ENCODE peak calls at places on chromosome 19, in six cellular contexts. V is mesothelial cell of epicardium, Q is fibroblast of mammary gland, K is B cell, F is H1, I is ovary. E is an unnamed sample.

GRCh38 chr19:3603121-3603841 is 3.4 kb downstream of the TBXA2R start:
- DNase-seq in V (no peak), Q (no peak), K (no peak), F (no peak), I (no peak), E (no peak)

GRCh38 chr19:19062454-19063182 is 1.2 kb upstream of the SLC25A42 start:
- DNase-seq in V (no peak), Q (peak; percentile 51), K (no peak), F (no peak), I (no peak), E (no peak)

GRCh38 chr19:35963514-35963913 is 27.3 kb downstream of the LRFN3 start:
- DNase-seq in V (peak; percentile 54), Q (peak; percentile 64), K (no peak), F (no peak), I (no peak), E (peak; percentile 69)

GRCh38 chr19:4016486-4016885 is 8.9 kb downstream of the PIAS4 start:
- DNase-seq in V (no peak), Q (no peak), K (no peak), F (no peak), I (no peak), E (no peak)

GRCh38 chr19:45705710-45706415 is 13.4 kb downstream of the QPCTL start:
- DNase-seq in V (no peak), Q (no peak), K (no peak), F (no peak), I (no peak), E (no peak)

GRCh38 chr19:49244256-49244655 is 80.7 kb downstream of the SLC6A16 start:
- DNase-seq in V (no peak), Q (no peak), K (no peak), F (no peak), I (no peak), E (no peak)

GRCh38 chr19:27884376-27884775 is 1328.6 kb downstream of the UQCRFS1 start:
- DNase-seq in V (no peak), Q (no peak), K (no peak), F (no peak), I (no peak), E (no peak)

GRCh38 chr19:43901395-43902390 is 33.4 kb downstream of the ZNF45 start:
- DNase-seq in V (peak; percentile 50), Q (peak; percentile 89), K (peak; percentile 68), F (peak; percentile 33), I (peak; percentile 76), E (peak; percentile 75)

GRCh38 chr19:51460164-51460992 is 2.1 kb upstream of the SIGLEC8 start:
- DNase-seq in V (no peak), Q (peak; percentile 4), K (no peak), F (no peak), I (no peak), E (no peak)

GRCh38 chr19:6421075-6422014 is 3.3 kb downstream of the KHSRP start:
- DNase-seq in V (no peak), Q (no peak), K (no peak), F (no peak), I (no peak), E (no peak)

GRCh38 chr19:7868326-7868670 is 5.9 kb downstream of the PRR36 start:
- DNase-seq in V (no peak), Q (peak; percentile 15), K (no peak), F (no peak), I (peak; percentile 32), E (no peak)

GRCh38 chr19:5686647-5687359 is 3.3 kb upstream of the RPL36 start:
- DNase-seq in V (peak; percentile 81), Q (peak; percentile 90), K (peak; percentile 98), F (peak; percentile 90), I (peak; percentile 97), E (peak; percentile 96)

GRCh38 chr19:32599736-32600157 is 18.8 kb downstream of the PDCD5 start:
- DNase-seq in V (no peak), Q (peak; percentile 76), K (peak; percentile 59), F (no peak), I (no peak), E (peak; percentile 40)

GRCh38 chr19:17677002-17677401 is 11.2 kb downstream of the UNC13A start:
- DNase-seq in V (no peak), Q (no peak), K (no peak), F (no peak), I (no peak), E (no peak)

GRCh38 chr19:16541526-16542044 is 652 bp downstream of the CHERP start:
- DNase-seq in V (no peak), Q (peak; percentile 23), K (no peak), F (no peak), I (no peak), E (no peak)

GRCh38 chr19:34236035-34236793 is 18.1 kb upstream of the GARRE1 start:
- DNase-seq in V (no peak), Q (peak; percentile 30), K (no peak), F (no peak), I (peak; percentile 30), E (no peak)

GRCh38 chr19:9934132-9934950 is 2.0 kb downstream of the OLFM2 start:
- DNase-seq in V (peak; percentile 82), Q (peak; percentile 77), K (peak; percentile 73), F (peak; percentile 77), I (peak; percentile 83), E (peak; percentile 87)

GRCh38 chr19:28466107-28467045 is 746.6 kb downstream of the UQCRFS1 start:
- DNase-seq in V (peak; percentile 60), Q (peak; percentile 61), K (no peak), F (no peak), I (no peak), E (peak; percentile 64)

GRCh38 chr19:42074513-42075363 is 1.2 kb upstream of the ZNF574 start:
- DNase-seq in V (no peak), Q (peak; percentile 28), K (no peak), F (no peak), I (peak; percentile 33), E (no peak)

GRCh38 chr19:45499196-45500180 is 1.2 kb downstream of the PPM1N start:
- DNase-seq in V (no peak), Q (no peak), K (peak; percentile 60), F (peak; percentile 97), I (no peak), E (peak; percentile 59)

GRCh38 chr19:43699506-43700367 is 16.1 kb upstream of the IRGC start:
- DNase-seq in V (peak; percentile 49), Q (peak; percentile 40), K (no peak), F (peak; percentile 41), I (peak; percentile 17), E (peak; percentile 63)

GRCh38 chr19:883661-884211 is 9.3 kb downstream of the MED16 start:
- DNase-seq in V (no peak), Q (no peak), K (no peak), F (no peak), I (no peak), E (no peak)

GRCh38 chr19:53942001-53942786 is 20.5 kb upstream of the CACNG8 start:
- DNase-seq in V (no peak), Q (peak; percentile 10), K (no peak), F (peak; percentile 97), I (no peak), E (peak; percentile 93)

GRCh38 chr19:531009-531752 is 379 bp upstream of the CDC34 start:
- DNase-seq in V (peak; percentile 87), Q (peak; percentile 72), K (peak; percentile 84), F (no peak), I (peak; percentile 84), E (peak; percentile 89)

GRCh38 chr19:4933528-4933927 is 24.2 kb downstream of the UHRF1 start:
- DNase-seq in V (no peak), Q (peak; percentile 59), K (no peak), F (no peak), I (no peak), E (no peak)

GRCh38 chr19:50858896-50859295 is 4.2 kb downstream of the KLK3 start:
- DNase-seq in V (no peak), Q (no peak), K (no peak), F (no peak), I (no peak), E (no peak)

GRCh38 chr19:19539738-19540703 is 2.0 kb downstream of the CILP2 start:
- DNase-seq in V (no peak), Q (peak; percentile 63), K (peak; percentile 50), F (peak; percentile 81), I (peak; percentile 60), E (no peak)

GRCh38 chr19:51514866-51515481 is 13.4 kb upstream of the SIGLEC12 start:
- DNase-seq in V (no peak), Q (peak; percentile 57), K (no peak), F (no peak), I (no peak), E (peak; percentile 23)

GRCh38 chr19:46756544-46756888 is 10.3 kb upstream of the STRN4 start:
- DNase-seq in V (no peak), Q (no peak), K (no peak), F (no peak), I (no peak), E (no peak)

GRCh38 chr19:5093297-5093858 is 124.5 kb downstream of the KDM4B start:
- DNase-seq in V (no peak), Q (no peak), K (no peak), F (no peak), I (peak; percentile 37), E (no peak)

GRCh38 chr19:10135551-10136334 is 16.0 kb upstream of the EIF3G start:
- DNase-seq in V (no peak), Q (no peak), K (no peak), F (no peak), I (no peak), E (no peak)

GRCh38 chr19:41886761-41887710 is 4.1 kb downstream of the ARHGEF1 start:
- DNase-seq in V (no peak), Q (no peak), K (peak; percentile 72), F (no peak), I (no peak), E (no peak)

GRCh38 chr19:42468273-42468796 is 25.6 kb upstream of the CXCL17 start:
- DNase-seq in V (no peak), Q (peak; percentile 93), K (no peak), F (no peak), I (no peak), E (no peak)

E was measured in neuronal stem cell.